ENCODE peak calls at places on chromosomes 12 and 14, in six cellular contexts. E, Q, O, J, W and S are unnamed samples.

GRCh38 chr14:37170237-37170636 is 2.2 kb downstream of the SLC25A21 start:
- DNase-seq in E (no peak), Q (no peak), O (no peak), J (no peak), W (no peak), S (no peak)

GRCh38 chr12:124814741-124815613 is 48.7 kb downstream of the SCARB1 start:
- DNase-seq in E (no peak), Q (no peak), O (no peak), J (no peak), W (no peak), S (no peak)

GRCh38 chr14:67228325-67228984 is 12.8 kb upstream of the PALS1 start:
- DNase-seq in E (no peak), Q (no peak), O (peak), J (no peak), W (no peak), S (no peak)

GRCh38 chr12:18158774-18159557 is 69.0 kb upstream of the RERGL start:
- DNase-seq in E (peak), Q (no peak), O (peak), J (peak), W (no peak), S (no peak)

GRCh38 chr12:128729628-128730121 is 94.1 kb downstream of the SLC15A4 start:
- DNase-seq in E (no peak), Q (no peak), O (no peak), J (no peak), W (no peak), S (no peak)

GRCh38 chr12:96233941-96234461 is 39.8 kb downstream of the ELK3 start:
- DNase-seq in E (no peak), Q (no peak), O (peak), J (no peak), W (no peak), S (no peak)

GRCh38 chr12:123958876-123959275 is 13.8 kb downstream of the CCDC92 start:
- DNase-seq in E (no peak), Q (no peak), O (no peak), J (no peak), W (peak), S (no peak)

GRCh38 chr14:64654931-64655330 is 49.3 kb upstream of the PLEKHG3 start:
- DNase-seq in E (no peak), Q (no peak), O (no peak), J (no peak), W (no peak), S (no peak)

GRCh38 chr14:44912041-44912869 is 49.5 kb downstream of the KLHL28 start:
- DNase-seq in E (no peak), Q (no peak), O (peak), J (no peak), W (peak), S (no peak)

GRCh38 chr14:59277659-59278058 is 89.2 kb downstream of the DAAM1 start:
- DNase-seq in E (peak), Q (no peak), O (no peak), J (no peak), W (no peak), S (no peak)

GRCh38 chr14:76657404-76657803 is 103.9 kb upstream of the VASH1 start:
- DNase-seq in E (no peak), Q (no peak), O (no peak), J (no peak), W (no peak), S (no peak)

GRCh38 chr12:4052691-4053090 is 179.5 kb upstream of the PARP11 start:
- DNase-seq in E (no peak), Q (no peak), O (no peak), J (no peak), W (no peak), S (no peak)

GRCh38 chr12:52186135-52186840 is 5.5 kb downstream of the KRT80 start:
- DNase-seq in E (no peak), Q (no peak), O (peak), J (no peak), W (no peak), S (no peak)

GRCh38 chr12:66915312-66915904 is 236.5 kb upstream of the GRIP1 start:
- DNase-seq in E (no peak), Q (no peak), O (no peak), J (no peak), W (no peak), S (no peak)

GRCh38 chr12:112686373-112686772 is 105.2 kb upstream of the RPH3A start:
- DNase-seq in E (no peak), Q (no peak), O (no peak), J (no peak), W (no peak), S (no peak)

GRCh38 chr12:63955831-63956685 is 111.6 kb downstream of the SRGAP1 start:
- DNase-seq in E (peak), Q (no peak), O (peak), J (no peak), W (no peak), S (no peak)

GRCh38 chr14:72699852-72700257 is 194.0 kb downstream of the DPF3 start:
- DNase-seq in E (no peak), Q (no peak), O (peak), J (no peak), W (no peak), S (no peak)

GRCh38 chr12:13036881-13037280 is 7.3 kb upstream of the FAM234B start:
- DNase-seq in E (no peak), Q (no peak), O (no peak), J (no peak), W (no peak), S (no peak)

GRCh38 chr12:44436756-44437155 is 439.4 kb downstream of the NELL2 start:
- DNase-seq in E (no peak), Q (no peak), O (no peak), J (no peak), W (no peak), S (no peak)

GRCh38 chr12:90959538-90960139 is 4.7 kb upstream of the CCER1 start:
- DNase-seq in E (peak), Q (no peak), O (peak), J (peak), W (no peak), S (no peak)

GRCh38 chr12:96623155-96623554 is 133.8 kb downstream of the CFAP54 start:
- DNase-seq in E (no peak), Q (no peak), O (no peak), J (no peak), W (no peak), S (no peak)

GRCh38 chr14:41051801-41052200 is 554.9 kb upstream of the LRFN5 start:
- DNase-seq in E (no peak), Q (no peak), O (no peak), J (no peak), W (no peak), S (no peak)

GRCh38 chr14:60565211-60565610 is 56.3 kb downstream of the SIX6 start:
- DNase-seq in E (peak), Q (no peak), O (peak), J (no peak), W (no peak), S (no peak)

GRCh38 chr14:72645706-72646105 is 248.2 kb downstream of the DPF3 start:
- DNase-seq in E (no peak), Q (no peak), O (no peak), J (no peak), W (no peak), S (no peak)

GRCh38 chr14:60310086-60310684 is 61.2 kb downstream of the PPM1A start:
- DNase-seq in E (no peak), Q (no peak), O (no peak), J (no peak), W (no peak), S (no peak)

GRCh38 chr12:109741970-109742372 is 28.3 kb downstream of the FAM222A start:
- DNase-seq in E (no peak), Q (peak), O (no peak), J (no peak), W (peak), S (no peak)

GRCh38 chr12:128801879-128802391 is 21.8 kb downstream of the SLC15A4 start:
- DNase-seq in E (no peak), Q (no peak), O (peak), J (no peak), W (no peak), S (no peak)

GRCh38 chr12:115943630-115944391 is 333.7 kb downstream of the MED13L start:
- DNase-seq in E (no peak), Q (no peak), O (peak), J (no peak), W (no peak), S (no peak)

GRCh38 chr12:13591488-13591887 is 389.9 kb downstream of the GRIN2B start:
- DNase-seq in E (no peak), Q (no peak), O (no peak), J (no peak), W (no peak), S (no peak)

GRCh38 chr12:120971299-120972180 is 6.8 kb upstream of the HNF1A start:
- DNase-seq in E (peak), Q (no peak), O (peak), J (peak), W (no peak), S (peak)